ENCODE peak calls at places on chromosomes 11 and 22, in seven cellular contexts. One of them, this sample, is unnamed.

GRCh38 chr11:86062719-86063118 is 6.2 kb downstream of the PICALM start:
- DNase-seq in GM23248: peak; percentile 48
- DNase-seq in right cardiac atrium: no peak
- DNase-seq in testis: no peak
- DNase-seq in OCI-LY7: peak; percentile 40
- DNase-seq in lung: no peak
- DNase-seq in thyroid gland: no peak
- DNase-seq in this sample: no peak

GRCh38 chr11:70580036-70580805 is 181.9 kb downstream of the CTTN start:
- DNase-seq in GM23248: peak; percentile 8
- DNase-seq in lung: no peak
- DNase-seq in testis: no peak
- DNase-seq in right cardiac atrium: no peak
- DNase-seq in thyroid gland: peak; percentile 8
- DNase-seq in OCI-LY7: no peak
- DNase-seq in this sample: no peak

GRCh38 chr11:102886999-102887398 is 12.2 kb upstream of the MMP12 start:
- DNase-seq in GM23248: peak; percentile 11
- DNase-seq in testis: no peak
- DNase-seq in OCI-LY7: no peak
- DNase-seq in thyroid gland: no peak
- DNase-seq in right cardiac atrium: no peak
- DNase-seq in lung: no peak
- DNase-seq in this sample: no peak

GRCh38 chr22:42562684-42563083 is 8.9 kb downstream of the SERHL2 start:
- DNase-seq in GM23248: no peak
- DNase-seq in right cardiac atrium: no peak
- DNase-seq in lung: no peak
- DNase-seq in thyroid gland: no peak
- DNase-seq in testis: no peak
- DNase-seq in OCI-LY7: no peak
- DNase-seq in this sample: peak; percentile 25

GRCh38 chr11:64607381-64608259 is 16.6 kb downstream of the SLC22A12 start:
- DNase-seq in testis: peak; percentile 64
- DNase-seq in right cardiac atrium: peak; percentile 71
- DNase-seq in thyroid gland: peak; percentile 51
- DNase-seq in OCI-LY7: no peak
- DNase-seq in GM23248: peak; percentile 66
- DNase-seq in lung: no peak
- DNase-seq in this sample: peak; percentile 14

GRCh38 chr11:14418801-14419417 is 59.9 kb upstream of the RRAS2 start:
- DNase-seq in lung: no peak
- DNase-seq in testis: no peak
- DNase-seq in thyroid gland: no peak
- DNase-seq in GM23248: peak; percentile 17
- DNase-seq in right cardiac atrium: no peak
- DNase-seq in OCI-LY7: peak; percentile 2
- DNase-seq in this sample: no peak

GRCh38 chr11:47233989-47234668 is 14.5 kb downstream of the ACP2 start:
- DNase-seq in right cardiac atrium: no peak
- DNase-seq in lung: no peak
- DNase-seq in OCI-LY7: peak; percentile 41
- DNase-seq in GM23248: peak; percentile 93
- DNase-seq in thyroid gland: no peak
- DNase-seq in testis: peak; percentile 60
- DNase-seq in this sample: no peak

GRCh38 chr11:47589504-47590025 is 3.1 kb downstream of the FAM180B start:
- DNase-seq in OCI-LY7: no peak
- DNase-seq in right cardiac atrium: no peak
- DNase-seq in GM23248: no peak
- DNase-seq in lung: no peak
- DNase-seq in thyroid gland: no peak
- DNase-seq in testis: peak; percentile 44
- DNase-seq in this sample: no peak

GRCh38 chr11:119229736-119230135 is 23.6 kb downstream of the CBL start:
- DNase-seq in GM23248: no peak
- DNase-seq in right cardiac atrium: no peak
- DNase-seq in testis: no peak
- DNase-seq in thyroid gland: no peak
- DNase-seq in OCI-LY7: no peak
- DNase-seq in lung: no peak
- DNase-seq in this sample: no peak

GRCh38 chr11:118872403-118872821 is 11.3 kb upstream of the CXCR5 start:
- DNase-seq in testis: peak; percentile 28
- DNase-seq in thyroid gland: no peak
- DNase-seq in lung: no peak
- DNase-seq in GM23248: no peak
- DNase-seq in OCI-LY7: no peak
- DNase-seq in right cardiac atrium: no peak
- DNase-seq in this sample: no peak

GRCh38 chr22:45968003-45968650 is 8.8 kb downstream of the WNT7B start:
- DNase-seq in right cardiac atrium: no peak
- DNase-seq in testis: no peak
- DNase-seq in lung: no peak
- DNase-seq in GM23248: no peak
- DNase-seq in OCI-LY7: no peak
- DNase-seq in thyroid gland: no peak
- DNase-seq in this sample: no peak

GRCh38 chr11:132904566-132904965 is 627.7 kb downstream of the OPCML start:
- DNase-seq in testis: no peak
- DNase-seq in lung: no peak
- DNase-seq in thyroid gland: peak; percentile 4
- DNase-seq in GM23248: no peak
- DNase-seq in right cardiac atrium: no peak
- DNase-seq in OCI-LY7: no peak
- DNase-seq in this sample: no peak

GRCh38 chr11:105124756-105125155 is 14.8 kb downstream of the CARD18 start:
- DNase-seq in right cardiac atrium: no peak
- DNase-seq in testis: no peak
- DNase-seq in OCI-LY7: no peak
- DNase-seq in thyroid gland: no peak
- DNase-seq in GM23248: no peak
- DNase-seq in lung: no peak
- DNase-seq in this sample: no peak

GRCh38 chr11:121581607-121582006 is 128.8 kb upstream of the SORL1-AS1 start:
- DNase-seq in thyroid gland: no peak
- DNase-seq in right cardiac atrium: no peak
- DNase-seq in lung: no peak
- DNase-seq in OCI-LY7: no peak
- DNase-seq in GM23248: no peak
- DNase-seq in testis: no peak
- DNase-seq in this sample: no peak

GRCh38 chr11:18105802-18106574 is at the start of gene SAAL1:
- DNase-seq in right cardiac atrium: peak; percentile 94
- DNase-seq in testis: peak; percentile 93
- DNase-seq in OCI-LY7: peak; percentile 93
- DNase-seq in thyroid gland: peak; percentile 87
- DNase-seq in GM23248: peak; percentile 85
- DNase-seq in lung: peak; percentile 84
- DNase-seq in this sample: peak; percentile 91

GRCh38 chr11:102007567-102008437 is 39.4 kb upstream of the CFAP300 start:
- DNase-seq in right cardiac atrium: no peak
- DNase-seq in OCI-LY7: peak; percentile 64
- DNase-seq in thyroid gland: peak; percentile 58
- DNase-seq in testis: no peak
- DNase-seq in lung: peak; percentile 65
- DNase-seq in GM23248: peak; percentile 70
- DNase-seq in this sample: no peak

GRCh38 chr11:126124284-126124683 is 61.6 kb upstream of the CDON start:
- DNase-seq in thyroid gland: peak; percentile 76
- DNase-seq in OCI-LY7: no peak
- DNase-seq in lung: no peak
- DNase-seq in GM23248: no peak
- DNase-seq in testis: no peak
- DNase-seq in right cardiac atrium: no peak
- DNase-seq in this sample: no peak

DNA sequence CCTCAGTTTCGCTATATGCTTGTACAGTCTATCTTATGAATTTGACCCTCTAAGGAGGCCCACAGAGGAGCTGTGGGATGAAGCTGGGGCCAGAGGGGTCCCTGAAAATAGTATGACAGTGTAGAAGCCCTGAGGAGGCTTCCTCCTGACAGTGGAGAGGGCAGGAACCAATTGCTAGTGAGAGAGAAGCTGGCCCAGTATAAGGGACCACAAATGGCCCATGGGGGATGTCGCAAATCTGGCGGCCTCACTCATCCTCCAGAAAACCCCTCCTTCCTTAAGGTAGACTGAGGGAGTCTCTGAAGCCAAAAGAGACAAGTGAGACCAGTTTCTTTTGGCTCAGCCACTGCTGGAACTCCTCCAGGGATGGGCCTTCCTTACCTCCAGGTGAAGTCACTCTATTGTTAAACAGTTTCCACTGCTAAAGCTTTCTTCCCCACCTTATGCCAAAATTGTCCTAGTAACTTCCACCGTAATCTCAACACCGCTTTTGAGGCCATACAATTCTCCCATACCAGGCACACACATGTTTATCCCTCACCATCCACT is 17.8 kb upstream of the CASTOR1 start:
- DNase-seq in GM23248: no peak
- DNase-seq in testis: no peak
- DNase-seq in thyroid gland: no peak
- DNase-seq in lung: no peak
- DNase-seq in OCI-LY7: no peak
- DNase-seq in right cardiac atrium: peak; percentile 18
- DNase-seq in this sample: no peak
- H3K27ac ChIP-seq in GM23248: no peak overlapping the region
- H3K27ac ChIP-seq in testis: peak overlapping the region; percentile 82
- H3K27ac ChIP-seq in thyroid gland: peak overlapping the region; percentile 39
- H3K27ac ChIP-seq in lung: peak overlapping the region; percentile 18
- H3K27ac ChIP-seq in OCI-LY7: peak overlapping the region; percentile 94
- H3K27ac ChIP-seq in right cardiac atrium: peak overlapping the region; percentile 49
- H3K27ac ChIP-seq in this sample: peak overlapping the region; percentile 21

DNA sequence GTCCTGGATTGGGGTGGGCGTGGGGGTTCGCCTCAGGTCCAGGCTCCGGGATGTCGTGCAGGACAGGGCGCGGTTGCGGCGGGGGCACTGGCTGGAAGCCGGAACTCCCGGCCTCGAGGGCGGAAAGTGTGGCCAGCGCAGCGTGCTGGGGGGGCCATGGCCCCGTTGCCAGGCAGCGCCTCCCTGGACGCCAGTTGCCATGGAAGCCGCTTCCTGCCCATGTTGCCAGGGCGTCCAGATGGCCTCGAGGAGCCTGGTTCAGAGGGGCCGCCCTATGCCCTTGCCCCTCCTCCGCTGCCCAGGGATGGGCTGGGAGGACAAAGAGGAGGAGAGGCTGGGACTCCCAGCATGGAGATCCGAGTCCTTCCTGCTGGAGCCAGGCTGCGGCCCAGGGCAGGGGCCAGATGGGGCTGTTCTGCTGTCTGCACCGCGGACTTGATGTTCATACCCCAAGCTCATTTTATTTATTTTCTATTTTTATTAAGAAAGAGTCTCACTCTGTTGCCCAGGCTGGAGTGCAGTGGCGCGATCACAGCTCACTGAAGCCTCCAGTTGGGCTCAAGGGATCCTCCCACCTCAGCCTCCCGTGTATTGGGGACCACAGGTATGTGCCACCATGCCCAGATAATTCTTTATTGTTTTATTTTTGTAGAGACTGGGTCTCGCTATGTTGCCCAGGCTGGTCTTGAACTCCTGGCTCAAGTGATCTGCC is 4.6 kb upstream of the CCDC188 start:
- DNase-seq in right cardiac atrium: peak; percentile 88
- DNase-seq in thyroid gland: no peak
- DNase-seq in OCI-LY7: no peak
- DNase-seq in testis: no peak
- DNase-seq in GM23248: peak; percentile 75
- DNase-seq in lung: no peak
- DNase-seq in this sample: peak; percentile 46
- H3K4me1 ChIP-seq in right cardiac atrium: no peaks in the 10 kb centered on the region
- H3K4me1 ChIP-seq in thyroid gland: peaks cover 4% of the 10 kb centered on the region
- H3K4me1 ChIP-seq in OCI-LY7: no peaks in the 10 kb centered on the region
- H3K4me1 ChIP-seq in testis: peaks cover 4% of the 10 kb centered on the region
- H3K4me1 ChIP-seq in GM23248: no peaks in the 10 kb centered on the region
- H3K4me1 ChIP-seq in lung: no peaks in the 10 kb centered on the region
- H3K4me1 ChIP-seq in this sample: peaks cover 7% of the 10 kb centered on the region

GRCh38 chr22:35400335-35400680 is 368 bp downstream of the MCM5 start:
- DNase-seq in right cardiac atrium: no peak
- DNase-seq in lung: no peak
- DNase-seq in GM23248: peak; percentile 41
- DNase-seq in thyroid gland: no peak
- DNase-seq in testis: no peak
- DNase-seq in OCI-LY7: peak; percentile 53
- DNase-seq in this sample: no peak
- H3K27ac ChIP-seq in right cardiac atrium: no peak overlapping the region
- H3K27ac ChIP-seq in lung: no peak overlapping the region
- H3K27ac ChIP-seq in GM23248: no peak overlapping the region
- H3K27ac ChIP-seq in thyroid gland: no peak overlapping the region
- H3K27ac ChIP-seq in testis: peak overlapping the region; percentile 69
- H3K27ac ChIP-seq in OCI-LY7: peak overlapping the region; percentile 86
- H3K27ac ChIP-seq in this sample: peak overlapping the region; percentile 83

GRCh38 chr22:23836281-23836680 is 2.5 kb downstream of the DERL3 start:
- DNase-seq in right cardiac atrium: peak; percentile 46
- DNase-seq in lung: no peak
- DNase-seq in GM23248: no peak
- DNase-seq in testis: no peak
- DNase-seq in thyroid gland: no peak
- DNase-seq in OCI-LY7: no peak
- DNase-seq in this sample: no peak
- H3K4me1 ChIP-seq in right cardiac atrium: peaks cover 6% of the 10 kb centered on the region
- H3K4me1 ChIP-seq in lung: peaks cover 7% of the 10 kb centered on the region
- H3K4me1 ChIP-seq in GM23248: no peaks in the 10 kb centered on the region
- H3K4me1 ChIP-seq in testis: peaks cover 23% of the 10 kb centered on the region
- H3K4me1 ChIP-seq in thyroid gland: peaks cover 22% of the 10 kb centered on the region
- H3K4me1 ChIP-seq in OCI-LY7: peaks cover 45% of the 10 kb centered on the region
- H3K4me1 ChIP-seq in this sample: peaks cover 57% of the 10 kb centered on the region

DNA sequence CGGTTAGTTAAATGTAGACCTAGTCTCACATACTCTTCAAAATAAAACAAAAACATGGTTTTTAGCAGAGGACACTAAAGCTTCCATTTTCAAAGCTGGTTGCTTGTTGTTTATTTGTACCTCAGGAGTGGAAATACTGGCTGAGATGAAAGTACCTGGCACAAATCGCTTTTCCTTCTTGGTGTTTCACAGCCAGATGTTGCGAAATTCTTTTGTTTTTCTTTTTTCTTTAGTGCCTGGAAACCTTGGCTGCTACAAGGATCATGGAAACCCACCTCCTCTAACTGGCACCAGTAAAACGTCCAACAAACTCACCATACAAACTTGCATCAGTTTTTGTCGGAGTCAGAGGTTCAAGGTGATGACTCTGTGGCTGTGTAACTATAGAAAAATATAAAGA is 48.3 kb downstream of the KREMEN1 start:
- DNase-seq in lung: no peak
- DNase-seq in GM23248: peak; percentile 44
- DNase-seq in right cardiac atrium: no peak
- DNase-seq in OCI-LY7: no peak
- DNase-seq in testis: no peak
- DNase-seq in thyroid gland: peak; percentile 33
- DNase-seq in this sample: no peak
- H3K27ac ChIP-seq in lung: no peak overlapping the region
- H3K27ac ChIP-seq in GM23248: no peak overlapping the region
- H3K27ac ChIP-seq in right cardiac atrium: no peak overlapping the region
- H3K27ac ChIP-seq in OCI-LY7: no peak overlapping the region
- H3K27ac ChIP-seq in testis: peak overlapping the region; percentile 41
- H3K27ac ChIP-seq in thyroid gland: peak overlapping the region; percentile 83
- H3K27ac ChIP-seq in this sample: no peak overlapping the region

This sample was measured in body of pancreas.